ENCODE peak calls at places on chromosome 3, in four cellular contexts. K, M, S and N are unnamed samples.

GRCh38 chr3:129892486-129892856 is 1.0 kb downstream of the TMCC1 start:
- DNase-seq in K (no peak), M (no peak), S (peak), N (no peak)

GRCh38 chr3:148605551-148605950 is 92.2 kb upstream of the AGTR1 start:
- DNase-seq in K (no peak), M (no peak), S (no peak), N (no peak)

GRCh38 chr3:46337911-46338310 is 16.0 kb upstream of the CCR2 start:
- DNase-seq in K (no peak), M (no peak), S (no peak), N (no peak)

GRCh38 chr3:30458781-30459180 is 147.6 kb upstream of the TGFBR2 start:
- DNase-seq in K (no peak), M (no peak), S (no peak), N (no peak)

GRCh38 chr3:46221368-46221767 is 13.3 kb upstream of the CCR1 start:
- DNase-seq in K (no peak), M (no peak), S (no peak), N (no peak)

GRCh38 chr3:50600841-50601591 is 10.6 kb downstream of the CISH start:
- DNase-seq in K (no peak), M (peak), S (peak), N (no peak)

GRCh38 chr3:5051772-5052171 is 70.3 kb upstream of the ARL8B start:
- DNase-seq in K (no peak), M (no peak), S (no peak), N (no peak)

GRCh38 chr3:61381745-61382392 is 130.6 kb upstream of the FHIT start:
- DNase-seq in K (no peak), M (no peak), S (peak), N (peak)

GRCh38 chr3:29285356-29286070 is 4.6 kb downstream of the RBMS3 start:
- DNase-seq in K (no peak), M (no peak), S (no peak), N (no peak)

GRCh38 chr3:168073842-168074311 is 21.8 kb downstream of the GOLIM4 start:
- DNase-seq in K (no peak), M (no peak), S (no peak), N (no peak)

GRCh38 chr3:167691366-167691765 is 37.6 kb upstream of the WDR49 start:
- DNase-seq in K (no peak), M (no peak), S (no peak), N (no peak)